ENCODE peak calls at places on chromosome 1, in six cellular contexts. H is hypothalamus; P is CD8-positive, alpha-beta memory T cell; A is T-helper 2 cell; N is EH; E is posterior vena cava. L is an unnamed sample.

GRCh38 chr1:36628804-36629203 is 146.1 kb upstream of the CSF3R start:
- DNase-seq in H (no peak), P (no peak), A (no peak), N (no peak), E (no peak), L (no peak)

GRCh38 chr1:161382214-161383019 is 14.7 kb upstream of the CFAP126 start:
- DNase-seq in H (no peak), P (no peak), A (peak; percentile 30), N (peak; percentile 69), E (no peak), L (no peak)

GRCh38 chr1:58881471-58881994 is 97.7 kb upstream of the JUN start:
- DNase-seq in H (no peak), P (no peak), A (no peak), N (peak; percentile 74), E (peak; percentile 89), L (no peak)

GRCh38 chr1:245671966-245672767 is 517.4 kb downstream of the KIF26B start:
- DNase-seq in H (no peak), P (no peak), A (no peak), N (no peak), E (peak; percentile 70), L (no peak)

GRCh38 chr1:52867060-52867845 is 24.7 kb downstream of the ZYG11A start:
- DNase-seq in H (no peak), P (no peak), A (no peak), N (no peak), E (no peak), L (no peak)

GRCh38 chr1:2228157-2228594 is at the start of gene SKI:
- DNase-seq in H (no peak), P (no peak), A (no peak), N (no peak), E (no peak), L (no peak)

GRCh38 chr1:96559707-96560588 is 161.6 kb upstream of the PTBP2 start:
- DNase-seq in H (no peak), P (no peak), A (no peak), N (peak; percentile 81), E (no peak), L (no peak)

GRCh38 chr1:58618303-58618702 is 41.3 kb upstream of the TACSTD2 start:
- DNase-seq in H (no peak), P (no peak), A (no peak), N (peak; percentile 97), E (no peak), L (no peak)

GRCh38 chr1:42966688-42967609 is 8.3 kb upstream of the SLC2A1 start:
- DNase-seq in H (no peak), P (no peak), A (no peak), N (peak; percentile 90), E (peak; percentile 45), L (no peak)